ENCODE peak calls at places on chromosomes 6 and 20, in four cellular contexts. One of them, this sample, is unnamed.
A peak's percentile ranks its signal among the peaks of the same experiment; 100 is the strongest.

GRCh38 chr6:28353981-28354676 is 4.4 kb downstream of the ZKSCAN3 start:
- DNase-seq in B cell: no peak
- DNase-seq in right lobe of liver: no peak
- DNase-seq in progenitor cell of endocrine pancreas: no peak
- DNase-seq in this sample: no peak

GRCh38 chr6:118709859-118710350 is 58.5 kb upstream of the CEP85L start:
- DNase-seq in progenitor cell of endocrine pancreas: no peak
- DNase-seq in B cell: peak; percentile 77
- DNase-seq in right lobe of liver: no peak
- DNase-seq in this sample: peak; percentile 77

GRCh38 chr6:151109361-151109760 is 130.4 kb upstream of the AKAP12 start:
- DNase-seq in B cell: no peak
- DNase-seq in progenitor cell of endocrine pancreas: no peak
- DNase-seq in right lobe of liver: no peak
- DNase-seq in this sample: no peak

GRCh38 chr6:102841055-102841454 is 1447.5 kb downstream of the GRIK2 start:
- DNase-seq in B cell: no peak
- DNase-seq in progenitor cell of endocrine pancreas: no peak
- DNase-seq in right lobe of liver: no peak
- DNase-seq in this sample: no peak

GRCh38 chr6:18567380-18567779 is 180.2 kb downstream of the RNF144B start:
- DNase-seq in right lobe of liver: no peak
- DNase-seq in progenitor cell of endocrine pancreas: no peak
- DNase-seq in B cell: no peak
- DNase-seq in this sample: no peak

GRCh38 chr6:156780117-156780641 is 3.0 kb downstream of the ARID1B start:
- DNase-seq in B cell: peak; percentile 68
- DNase-seq in progenitor cell of endocrine pancreas: no peak
- DNase-seq in right lobe of liver: peak; percentile 74
- DNase-seq in this sample: peak; percentile 77

GRCh38 chr6:133203344-133203697 is 37.8 kb upstream of the EYA4 start:
- DNase-seq in right lobe of liver: no peak
- DNase-seq in progenitor cell of endocrine pancreas: no peak
- DNase-seq in B cell: no peak
- DNase-seq in this sample: no peak

GRCh38 chr20:34753706-34754461 is 49.7 kb downstream of the TP53INP2 start:
- DNase-seq in right lobe of liver: no peak
- DNase-seq in B cell: no peak
- DNase-seq in progenitor cell of endocrine pancreas: no peak
- DNase-seq in this sample: no peak

GRCh38 chr6:15689586-15690450 is 27.0 kb upstream of the DTNBP1 start:
- DNase-seq in progenitor cell of endocrine pancreas: no peak
- DNase-seq in B cell: no peak
- DNase-seq in right lobe of liver: no peak
- DNase-seq in this sample: no peak

GRCh38 chr6:128516514-128516898 is 3.9 kb downstream of the PTPRK start:
- DNase-seq in progenitor cell of endocrine pancreas: no peak
- DNase-seq in right lobe of liver: no peak
- DNase-seq in B cell: no peak
- DNase-seq in this sample: no peak

GRCh38 chr6:161218222-161218621 is 55.6 kb downstream of the AGPAT4 start:
- DNase-seq in right lobe of liver: no peak
- DNase-seq in progenitor cell of endocrine pancreas: no peak
- DNase-seq in B cell: no peak
- DNase-seq in this sample: no peak

GRCh38 chr6:23692184-23692583 is 433.8 kb upstream of the NRSN1 start:
- DNase-seq in progenitor cell of endocrine pancreas: no peak
- DNase-seq in B cell: no peak
- DNase-seq in right lobe of liver: no peak
- DNase-seq in this sample: no peak

GRCh38 chr6:53240763-53241162 is 92.1 kb upstream of the GCM1 start:
- DNase-seq in progenitor cell of endocrine pancreas: no peak
- DNase-seq in right lobe of liver: no peak
- DNase-seq in B cell: peak; percentile 68
- DNase-seq in this sample: peak; percentile 24

GRCh38 chr6:13226071-13226470 is 102.3 kb downstream of the TBC1D7 start:
- DNase-seq in right lobe of liver: no peak
- DNase-seq in progenitor cell of endocrine pancreas: no peak
- DNase-seq in B cell: no peak
- DNase-seq in this sample: no peak

GRCh38 chr20:64165866-64166600 is 1.8 kb downstream of the MYT1 start:
- DNase-seq in progenitor cell of endocrine pancreas: no peak
- DNase-seq in B cell: no peak
- DNase-seq in right lobe of liver: no peak
- DNase-seq in this sample: no peak

GRCh38 chr6:89118931-89119330 is 1.1 kb upstream of the SRSF12 start:
- DNase-seq in progenitor cell of endocrine pancreas: no peak
- DNase-seq in right lobe of liver: no peak
- DNase-seq in B cell: no peak
- DNase-seq in this sample: no peak

GRCh38 chr20:46520976-46521579 is 7.7 kb upstream of the ZNF334 start:
- DNase-seq in right lobe of liver: peak; percentile 58
- DNase-seq in progenitor cell of endocrine pancreas: peak; percentile 22
- DNase-seq in B cell: peak; percentile 62
- DNase-seq in this sample: peak; percentile 47

GRCh38 chr20:20199338-20200160 is 147.2 kb downstream of the CFAP61 start:
- DNase-seq in progenitor cell of endocrine pancreas: no peak
- DNase-seq in right lobe of liver: no peak
- DNase-seq in B cell: no peak
- DNase-seq in this sample: no peak

GRCh38 chr20:32960849-32961731 is 43.1 kb downstream of the SUN5 start:
- DNase-seq in B cell: no peak
- DNase-seq in right lobe of liver: peak; percentile 33
- DNase-seq in progenitor cell of endocrine pancreas: no peak
- DNase-seq in this sample: no peak

GRCh38 chr6:72218125-72218524 is 331.8 kb downstream of the RIMS1 start:
- DNase-seq in B cell: no peak
- DNase-seq in progenitor cell of endocrine pancreas: peak; percentile 32
- DNase-seq in right lobe of liver: peak; percentile 44
- DNase-seq in this sample: peak; percentile 18

GRCh38 chr6:123380257-123380656 is 256.5 kb downstream of the TRDN start:
- DNase-seq in B cell: no peak
- DNase-seq in right lobe of liver: no peak
- DNase-seq in progenitor cell of endocrine pancreas: no peak
- DNase-seq in this sample: no peak

GRCh38 chr20:14622796-14623195 is 285.4 kb upstream of the FLRT3 start:
- DNase-seq in B cell: no peak
- DNase-seq in progenitor cell of endocrine pancreas: no peak
- DNase-seq in right lobe of liver: no peak
- DNase-seq in this sample: no peak

GRCh38 chr6:106390088-106390487 is 29.6 kb downstream of the CRYBG1 start:
- DNase-seq in right lobe of liver: no peak
- DNase-seq in B cell: no peak
- DNase-seq in progenitor cell of endocrine pancreas: no peak
- DNase-seq in this sample: no peak

GRCh38 chr6:81565071-81565470 is 187.4 kb downstream of the TENT5A start:
- DNase-seq in progenitor cell of endocrine pancreas: no peak
- DNase-seq in B cell: no peak
- DNase-seq in right lobe of liver: no peak
- DNase-seq in this sample: no peak